ENCODE peak calls at places on chromosomes 7 and 10, in eight cellular contexts. One of them, this sample, is unnamed.

GRCh38 chr7:47707596-47707995 is 125.7 kb upstream of the TNS3 start:
- DNase-seq in Right ventricle myocardium inferior: no peak
- DNase-seq in caudate nucleus: no peak
- DNase-seq in activated CD4-positive, alpha-beta T cell treated with anti-CD3 and anti-CD28 coated beads for 24 hours: no peak
- DNase-seq in mammary epithelial cell: no peak
- DNase-seq in upper lobe of right lung: no peak
- DNase-seq in GM13976: no peak
- DNase-seq in germinal center: peak
- DNase-seq in this sample: no peak

GRCh38 chr10:110919349-110919931 is at the start of gene SHOC2:
- DNase-seq in Right ventricle myocardium inferior: peak
- DNase-seq in caudate nucleus: peak
- DNase-seq in activated CD4-positive, alpha-beta T cell treated with anti-CD3 and anti-CD28 coated beads for 24 hours: no peak
- DNase-seq in mammary epithelial cell: no peak
- DNase-seq in upper lobe of right lung: peak
- DNase-seq in GM13976: no peak
- DNase-seq in germinal center: no peak
- DNase-seq in this sample: peak

GRCh38 chr7:18566829-18567228 is 71.3 kb downstream of the HDAC9 start:
- DNase-seq in Right ventricle myocardium inferior: no peak
- DNase-seq in caudate nucleus: no peak
- DNase-seq in activated CD4-positive, alpha-beta T cell treated with anti-CD3 and anti-CD28 coated beads for 24 hours: no peak
- DNase-seq in mammary epithelial cell: peak
- DNase-seq in upper lobe of right lung: no peak
- DNase-seq in GM13976: peak
- DNase-seq in germinal center: peak
- DNase-seq in this sample: no peak

GRCh38 chr10:22600516-22600915 is 113.9 kb downstream of the PIP4K2A start:
- DNase-seq in Right ventricle myocardium inferior: no peak
- DNase-seq in caudate nucleus: no peak
- DNase-seq in activated CD4-positive, alpha-beta T cell treated with anti-CD3 and anti-CD28 coated beads for 24 hours: no peak
- DNase-seq in mammary epithelial cell: no peak
- DNase-seq in upper lobe of right lung: no peak
- DNase-seq in GM13976: no peak
- DNase-seq in germinal center: no peak
- DNase-seq in this sample: no peak

GRCh38 chr7:157432957-157433576 is 96.3 kb downstream of the DNAJB6 start:
- DNase-seq in Right ventricle myocardium inferior: no peak
- DNase-seq in caudate nucleus: no peak
- DNase-seq in activated CD4-positive, alpha-beta T cell treated with anti-CD3 and anti-CD28 coated beads for 24 hours: peak
- DNase-seq in mammary epithelial cell: no peak
- DNase-seq in upper lobe of right lung: peak
- DNase-seq in GM13976: peak
- DNase-seq in germinal center: peak
- DNase-seq in this sample: peak

GRCh38 chr10:26675873-26676257 is 21.6 kb upstream of the PDSS1 start:
- DNase-seq in Right ventricle myocardium inferior: no peak
- DNase-seq in caudate nucleus: no peak
- DNase-seq in activated CD4-positive, alpha-beta T cell treated with anti-CD3 and anti-CD28 coated beads for 24 hours: no peak
- DNase-seq in mammary epithelial cell: no peak
- DNase-seq in upper lobe of right lung: no peak
- DNase-seq in GM13976: no peak
- DNase-seq in germinal center: no peak
- DNase-seq in this sample: no peak

GRCh38 chr7:44978511-44979366 is at the start of gene MYO1G:
- DNase-seq in Right ventricle myocardium inferior: peak
- DNase-seq in caudate nucleus: no peak
- DNase-seq in activated CD4-positive, alpha-beta T cell treated with anti-CD3 and anti-CD28 coated beads for 24 hours: peak
- DNase-seq in mammary epithelial cell: no peak
- DNase-seq in upper lobe of right lung: peak
- DNase-seq in GM13976: peak
- DNase-seq in germinal center: peak
- DNase-seq in this sample: peak

GRCh38 chr10:53537508-53537907 is 764.9 kb upstream of the MBL2 start:
- DNase-seq in Right ventricle myocardium inferior: no peak
- DNase-seq in caudate nucleus: no peak
- DNase-seq in activated CD4-positive, alpha-beta T cell treated with anti-CD3 and anti-CD28 coated beads for 24 hours: no peak
- DNase-seq in mammary epithelial cell: peak
- DNase-seq in upper lobe of right lung: no peak
- DNase-seq in GM13976: no peak
- DNase-seq in germinal center: no peak
- DNase-seq in this sample: no peak

GRCh38 chr7:17506090-17506489 is 207.6 kb downstream of the AHR start:
- DNase-seq in Right ventricle myocardium inferior: no peak
- DNase-seq in caudate nucleus: no peak
- DNase-seq in activated CD4-positive, alpha-beta T cell treated with anti-CD3 and anti-CD28 coated beads for 24 hours: no peak
- DNase-seq in mammary epithelial cell: no peak
- DNase-seq in upper lobe of right lung: no peak
- DNase-seq in GM13976: peak
- DNase-seq in germinal center: peak
- DNase-seq in this sample: no peak

GRCh38 chr10:90589825-90590224 is 268.0 kb downstream of the HTR7 start:
- DNase-seq in Right ventricle myocardium inferior: no peak
- DNase-seq in caudate nucleus: no peak
- DNase-seq in activated CD4-positive, alpha-beta T cell treated with anti-CD3 and anti-CD28 coated beads for 24 hours: no peak
- DNase-seq in mammary epithelial cell: no peak
- DNase-seq in upper lobe of right lung: no peak
- DNase-seq in GM13976: no peak
- DNase-seq in germinal center: no peak
- DNase-seq in this sample: no peak

This sample was measured in Right ventricle myocardium superior.